ENCODE peak calls at places on chromosome 2, in ten cellular contexts. U is GM12865, B is neural crest cell, R is HFFc6, Z is BJ, A is AG04450, Q is GM23338, F is dorsolateral prefrontal cortex, M is A549, K is fibroblast of pulmonary artery. Y is an unnamed sample.

GRCh38 chr2:12502759-12503158 is 214.0 kb upstream of the TRIB2 start:
- DNase-seq in Q (no peak), A (no peak), Z (no peak), M (no peak), F (no peak), K (no peak), B (no peak), U (peak), R (peak), Y (no peak)

GRCh38 chr2:14903709-14904374 is 271.3 kb downstream of the LRATD1 start:
- DNase-seq in B (peak), A (no peak), U (peak), Z (no peak), M (peak), K (no peak), F (no peak), R (no peak), Q (peak), Y (no peak)

GRCh38 chr2:63049291-63050185 is 1.1 kb upstream of the OTX1 start:
- DNase-seq in M (peak), B (peak), Z (no peak), R (no peak), K (peak), A (no peak), Q (peak), U (no peak), F (no peak), Y (no peak)

GRCh38 chr2:106157416-106157815 is 36.7 kb downstream of the UXS1 start:
- DNase-seq in Z (no peak), M (no peak), F (no peak), A (no peak), Q (no peak), U (no peak), B (no peak), R (no peak), K (no peak), Y (no peak)

GRCh38 chr2:180742809-180743208 is 237.6 kb upstream of the UBE2E3 start:
- DNase-seq in M (peak), U (no peak), K (peak), F (no peak), B (no peak), Z (no peak), R (no peak), Q (no peak), A (no peak), Y (no peak)

GRCh38 chr2:151878655-151879563 is 50.7 kb upstream of the ARL5A start:
- DNase-seq in Z (no peak), F (no peak), Q (no peak), B (no peak), K (peak), M (peak), R (no peak), U (no peak), A (no peak), Y (no peak)

GRCh38 chr2:12321017-12321641 is 395.6 kb upstream of the TRIB2 start:
- DNase-seq in Z (peak), M (no peak), F (peak), B (no peak), Q (no peak), A (peak), K (peak), U (no peak), R (peak), Y (no peak)

GRCh38 chr2:241984271-241984655 is 114.7 kb downstream of the RTP5 start:
- DNase-seq in A (no peak), K (no peak), B (no peak), R (no peak), M (no peak), U (no peak), F (no peak), Q (no peak), Z (no peak), Y (no peak)

GRCh38 chr2:234444242-234444641 is 52.6 kb downstream of the ARL4C start:
- DNase-seq in F (no peak), A (no peak), Q (no peak), Z (no peak), B (no peak), M (no peak), R (no peak), K (no peak), U (no peak), Y (no peak)

GRCh38 chr2:179340678-179341077 is 76.0 kb upstream of the SESTD1 start:
- DNase-seq in M (peak), A (no peak), R (peak), K (peak), Q (peak), U (no peak), B (no peak), F (no peak), Z (no peak), Y (no peak)

GRCh38 chr2:100995309-100996075 is 6.6 kb upstream of the RPL31 start:
- DNase-seq in A (no peak), F (no peak), M (no peak), K (no peak), Z (no peak), U (no peak), R (no peak), B (no peak), Q (no peak), Y (no peak)

GRCh38 chr2:201654611-201655384 is 11.5 kb upstream of the TMEM237 start:
- DNase-seq in M (no peak), Q (no peak), B (no peak), F (no peak), Z (peak), R (peak), K (peak), U (no peak), A (peak), Y (no peak)

GRCh38 chr2:44433841-44434240 is 72.1 kb downstream of the CAMKMT start:
- DNase-seq in M (peak), F (no peak), U (no peak), Q (peak), Z (no peak), R (no peak), A (no peak), K (no peak), B (no peak), Y (no peak)

GRCh38 chr2:84918430-84918829 is 13.0 kb downstream of the TMSB10 start:
- DNase-seq in M (no peak), Q (no peak), B (no peak), R (no peak), F (no peak), U (no peak), A (no peak), Z (no peak), K (no peak), Y (no peak)

GRCh38 chr2:129909648-129910418 is 69.6 kb upstream of the RAB6C start:
- DNase-seq in U (no peak), K (no peak), Z (no peak), M (no peak), A (no peak), F (no peak), B (no peak), Q (no peak), R (no peak), Y (peak)

GRCh38 chr2:179467111-179467510 is 202.5 kb upstream of the SESTD1 start:
- DNase-seq in K (peak), A (no peak), B (no peak), Q (no peak), M (no peak), R (peak), U (no peak), Z (no peak), F (no peak), Y (no peak)

GRCh38 chr2:207129821-207130220 is 35.9 kb downstream of the KLF7 start:
- DNase-seq in B (no peak), R (no peak), Q (no peak), F (no peak), K (no peak), A (no peak), M (no peak), Z (no peak), U (no peak), Y (no peak)

GRCh38 chr2:68937346-68938055 is 15.2 kb downstream of the GKN2 start:
- DNase-seq in Q (no peak), A (no peak), Z (no peak), M (no peak), K (no peak), B (no peak), F (no peak), U (no peak), R (peak), Y (no peak)

DNA sequence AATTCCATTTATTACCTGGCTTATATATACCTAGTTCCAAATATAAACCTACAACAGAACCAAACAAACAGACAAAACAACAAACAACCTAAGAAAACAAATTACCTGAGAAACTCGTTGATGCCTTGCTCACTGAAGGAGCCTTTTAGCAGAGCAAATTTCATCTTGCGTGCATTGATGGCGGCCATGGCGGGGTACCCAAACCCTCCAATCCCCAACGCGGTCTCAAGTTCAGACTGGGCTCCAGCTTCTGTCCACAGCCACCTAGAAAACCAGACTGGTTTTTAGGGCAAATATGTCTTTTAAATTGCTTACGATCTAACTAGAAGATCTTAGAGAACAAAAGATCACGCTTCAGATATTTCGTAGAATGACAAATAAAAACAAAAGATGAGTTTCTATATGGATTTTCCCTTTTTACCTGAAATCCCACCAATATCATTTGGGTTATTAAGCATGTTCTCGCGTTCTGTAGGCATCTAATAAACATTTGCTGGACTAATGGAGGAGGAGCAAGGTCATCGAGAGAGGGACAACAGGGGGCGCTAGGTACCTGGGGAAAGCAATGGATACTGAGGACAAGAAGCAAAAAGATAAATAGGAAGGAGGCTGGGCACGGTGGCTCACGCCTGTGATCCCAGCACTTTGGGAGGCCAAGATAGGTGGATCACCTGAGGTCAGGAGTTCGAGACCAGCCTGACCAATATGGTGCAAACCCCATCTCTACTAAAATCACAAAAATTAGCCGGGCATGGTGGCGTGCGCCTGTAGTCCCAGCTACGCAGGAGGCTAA is 25.2 kb downstream of the PDIA6 start:
- DNase-seq in K (no peak), R (no peak), B (no peak), Z (no peak), U (peak), Q (peak), A (no peak), M (peak), F (no peak), Y (no peak)
- TF ChIP-seq CTCF in K (peak), R (peak), B (peak), Z (peak), U (peak), Q (peak), A (peak), M (peak), F (no peak), Y (no peak)

DNA sequence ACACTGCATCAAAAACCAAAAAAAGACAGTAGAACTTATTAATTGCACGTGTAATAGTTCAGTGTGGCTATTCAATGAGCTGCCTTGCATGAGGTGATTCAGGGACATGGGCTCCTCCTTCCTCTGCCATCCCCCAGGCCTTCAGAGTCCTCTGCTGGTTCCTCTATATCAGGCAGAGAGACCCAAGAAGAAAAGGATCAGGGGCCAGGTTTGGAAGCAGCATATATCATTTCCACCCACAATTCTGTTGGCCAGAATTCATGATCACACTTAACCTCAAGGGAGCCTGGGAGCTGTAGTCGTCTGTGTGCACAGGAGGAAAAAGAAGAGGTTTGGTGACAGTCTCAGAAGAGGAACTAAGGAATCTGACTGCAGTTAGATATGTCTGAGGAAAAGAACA is 114.0 kb upstream of the GLS start:
- DNase-seq in K (no peak), R (no peak), B (no peak), M (no peak), F (no peak), A (no peak), Z (no peak), U (no peak), Q (no peak), Y (no peak)
- TF ChIP-seq CTCF in K (no peak), R (no peak), B (no peak), M (no peak), F (no peak), A (no peak), Z (no peak), U (no peak), Q (no peak), Y (no peak)

GRCh38 chr2:231611273-231612198 is 18.9 kb downstream of the TEX44 start:
- DNase-seq in M (peak), A (no peak), B (no peak), Z (peak), U (peak), K (peak), F (no peak), R (peak), Q (peak), Y (no peak)
- TF ChIP-seq CTCF in M (peak), A (peak), B (peak), Z (no peak), U (no peak), K (peak), F (no peak), R (no peak), Q (peak), Y (no peak)

GRCh38 chr2:20091305-20091991 is 40.0 kb upstream of the LAPTM4A start:
- DNase-seq in F (no peak), Z (peak), A (peak), B (no peak), R (peak), Q (no peak), M (peak), U (no peak), K (peak), Y (no peak)

GRCh38 chr2:20094142-20094792 is 42.8 kb upstream of the LAPTM4A start:
- DNase-seq in R (no peak), Q (no peak), M (no peak), U (no peak), K (no peak), A (no peak), Z (no peak), F (no peak), B (no peak), Y (no peak)

GRCh38 chr2:20093263-20094141 is 42.1 kb upstream of the LAPTM4A start:
- DNase-seq in R (peak), U (peak), Q (peak), B (peak), Z (peak), F (no peak), A (peak), K (peak), M (peak), Y (no peak)

GRCh38 chr2:20092226-20092900 is 40.9 kb upstream of the LAPTM4A start:
- DNase-seq in Z (no peak), M (no peak), Q (no peak), A (no peak), F (no peak), K (no peak), B (no peak), U (no peak), R (no peak), Y (no peak)

GRCh38 chr2:20092901-20093235 is 41.4 kb upstream of the LAPTM4A start:
- DNase-seq in M (no peak), Q (no peak), F (no peak), U (no peak), A (no peak), B (no peak), R (no peak), K (no peak), Z (no peak), Y (no peak)
- TF ChIP-seq CTCF in M (no peak), Q (no peak), F (no peak), U (no peak), A (no peak), B (no peak), R (no peak), K (no peak), Z (no peak), Y (no peak)

DNA sequence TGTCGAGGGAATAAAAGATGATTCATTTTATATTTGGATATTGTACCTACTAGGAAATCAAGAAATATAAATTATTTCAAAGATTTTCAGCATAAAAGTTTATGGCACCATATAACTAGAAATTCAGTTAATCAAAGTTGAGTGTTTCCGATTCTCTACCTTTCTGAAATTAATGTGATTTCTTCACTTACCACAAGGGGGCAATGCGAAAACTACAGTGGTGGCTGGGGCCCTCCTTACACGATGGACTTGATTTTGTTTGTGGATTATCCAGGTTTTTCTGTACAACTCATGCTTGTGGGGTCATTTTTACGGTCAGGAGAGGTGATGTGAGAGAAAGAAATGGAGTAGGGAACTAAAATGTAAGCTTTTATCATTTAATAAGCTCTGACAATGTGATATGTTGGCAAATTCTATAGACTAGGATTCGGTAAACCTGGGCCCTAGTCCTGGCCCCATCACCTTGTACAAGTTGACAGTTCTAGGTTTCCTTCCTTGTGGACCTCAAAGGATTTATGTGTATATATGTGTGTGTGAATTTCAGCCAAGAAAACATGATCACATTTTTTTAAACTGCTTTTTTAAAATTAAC is 47.6 kb downstream of the G6PC2 start:
- DNase-seq in A (no peak), B (no peak), R (no peak), U (peak), Z (no peak), K (peak), F (no peak), Q (peak), M (peak), Y (no peak)
- TF ChIP-seq CTCF in A (peak), B (peak), R (peak), U (peak), Z (peak), K (peak), F (peak), Q (peak), M (peak), Y (peak)

GRCh38 chr2:42161444-42161843 is 7.7 kb upstream of the EML4 start:
- DNase-seq in Z (no peak), F (no peak), Q (no peak), B (no peak), A (no peak), K (no peak), M (no peak), U (no peak), R (no peak), Y (no peak)
- TF ChIP-seq CTCF in Z (no peak), F (no peak), Q (no peak), B (no peak), A (no peak), K (no peak), M (no peak), U (no peak), R (no peak), Y (no peak)

GRCh38 chr2:53964987-53965687 is 5.7 kb downstream of the PSME4 start:
- DNase-seq in B (no peak), Q (peak), F (no peak), U (no peak), R (no peak), Z (no peak), M (peak), A (no peak), K (no peak), Y (no peak)
- TF ChIP-seq CTCF in B (no peak), Q (no peak), F (no peak), U (no peak), R (no peak), Z (no peak), M (no peak), A (no peak), K (no peak), Y (no peak)

DNA sequence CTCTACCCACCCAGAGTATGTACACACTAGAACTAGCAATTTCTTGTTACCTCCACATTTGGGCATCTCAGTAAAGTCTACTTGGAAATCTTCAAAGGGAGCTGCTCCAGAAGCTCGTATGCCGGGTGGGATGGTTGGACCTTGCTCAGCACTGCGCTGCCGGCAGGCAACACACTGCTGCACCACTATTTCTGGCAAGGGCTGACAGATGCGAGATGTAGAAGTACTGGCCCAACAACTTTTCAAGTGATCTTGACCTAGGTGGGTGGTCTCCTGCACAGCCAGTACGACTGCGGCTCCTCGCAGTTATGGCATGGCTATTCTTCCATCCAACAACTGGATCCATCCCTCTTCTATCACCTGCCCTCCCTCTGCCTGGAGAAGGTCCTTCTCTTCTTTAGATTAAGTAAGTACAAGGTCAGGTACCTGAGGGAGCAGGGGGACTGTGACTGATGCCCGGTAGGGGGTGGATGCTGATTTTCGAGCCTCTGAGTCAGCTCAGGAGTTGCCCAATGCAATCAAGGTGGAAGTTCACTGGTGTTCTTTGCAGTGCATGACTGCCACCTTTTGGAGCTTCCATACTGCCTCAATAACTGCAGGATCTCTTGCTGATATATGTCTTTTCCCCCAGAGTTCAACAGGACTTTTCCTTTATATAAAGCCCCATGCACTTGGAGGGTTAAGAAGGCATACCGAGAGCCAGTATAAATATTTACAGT is 100.4 kb upstream of the SLC1A4 start:
- DNase-seq in K (peak), B (no peak), A (no peak), R (peak), F (no peak), Z (no peak), U (no peak), Q (peak), M (peak), Y (no peak)
- TF ChIP-seq CTCF in K (peak), B (peak), A (peak), R (peak), F (no peak), Z (peak), U (no peak), Q (peak), M (peak), Y (no peak)

GRCh38 chr2:90069290-90069894 is 1377.9 kb downstream of the RPIA start:
- DNase-seq in B (no peak), A (no peak), K (no peak), R (peak), U (peak), Z (no peak), F (no peak), M (peak), Q (peak), Y (no peak)
- TF ChIP-seq CTCF in B (peak), A (peak), K (no peak), R (peak), U (peak), Z (peak), F (no peak), M (peak), Q (peak), Y (no peak)

GRCh38 chr2:67295851-67296250 is 101.3 kb upstream of the ETAA1 start:
- DNase-seq in K (no peak), B (no peak), A (no peak), M (no peak), Z (no peak), U (no peak), Q (no peak), F (peak), R (peak), Y (no peak)
- TF ChIP-seq CTCF in K (no peak), B (no peak), A (no peak), M (no peak), Z (no peak), U (no peak), Q (no peak), F (no peak), R (no peak), Y (no peak)

Y was measured in mesothelial cell of epicardium.